ENCODE peak calls at places on chromosomes 16 and 17, in seven cellular contexts. U is GM12878, H is sigmoid colon, W is ovary, L is tibial nerve, T is transverse colon, F is A549. G is an unnamed sample. For H3K9me3, the result is how much of the 10 kb centered on the place peaks cover.

GRCh38 chr16:11251525-11252481 is 4.2 kb downstream of the SOCS1 start:
- DNase-seq in W (no peak), L (no peak), U (no peak), T (peak), H (no peak), F (no peak), G (no peak)

GRCh38 chr17:37176683-37177082 is 199.1 kb upstream of the C17orf78 start:
- DNase-seq in F (no peak), H (no peak), U (no peak), L (no peak), W (no peak), T (no peak), G (no peak)

GRCh38 chr16:70770291-70770967 is 30.5 kb downstream of the VAC14 start:
- DNase-seq in T (no peak), H (no peak), L (no peak), W (no peak), F (no peak), U (no peak), G (no peak)

GRCh38 chr17:76940293-76940692 is 72.1 kb downstream of the MGAT5B start:
- DNase-seq in H (no peak), F (no peak), W (no peak), L (no peak), T (no peak), U (no peak), G (no peak)

GRCh38 chr17:36657763-36658490 is 56.5 kb downstream of the MRM1 start:
- DNase-seq in W (no peak), T (peak), H (no peak), F (no peak), U (no peak), L (no peak), G (no peak)

GRCh38 chr16:725463-726187 is 618 bp downstream of the CCDC78 start:
- DNase-seq in H (no peak), L (no peak), F (no peak), T (no peak), U (no peak), W (no peak), G (no peak)

GRCh38 chr16:51710186-51710585 is 559.1 kb upstream of the SALL1 start:
- DNase-seq in L (no peak), H (no peak), F (no peak), T (no peak), U (no peak), W (no peak), G (no peak)

GRCh38 chr17:48626470-48627241 is 498 bp upstream of the HOXB9 start:
- DNase-seq in U (no peak), H (no peak), T (peak), W (no peak), L (no peak), F (peak), G (no peak)

GRCh38 chr16:10851512-10851911 is 25.5 kb upstream of the CIITA start:
- DNase-seq in L (no peak), H (no peak), T (no peak), F (no peak), W (no peak), U (no peak), G (no peak)

GRCh38 chr17:35241520-35241919 is 1.4 kb upstream of the SLFN5 start:
- DNase-seq in F (no peak), T (no peak), U (no peak), W (peak), L (no peak), H (no peak), G (no peak)

GRCh38 chr17:51397361-51398127 is 137.2 kb downstream of the UTP18 start:
- DNase-seq in T (no peak), H (no peak), U (no peak), W (no peak), F (peak), L (no peak), G (no peak)

GRCh38 chr16:9062301-9062700 is 29.1 kb upstream of the HAPSTR1 start:
- DNase-seq in W (no peak), U (no peak), T (no peak), F (no peak), L (no peak), H (no peak), G (no peak)

GRCh38 chr17:78767806-78768205 is 14.3 kb downstream of the CYTH1 start:
- DNase-seq in L (no peak), T (no peak), U (no peak), W (no peak), H (no peak), F (no peak), G (no peak)

GRCh38 chr17:8163978-8164814 is 1.4 kb upstream of the VAMP2 start:
- DNase-seq in T (peak), U (no peak), W (peak), H (peak), F (peak), L (no peak), G (peak)

GRCh38 chr17:28326114-28326513 is 7.1 kb downstream of the TMEM97 start:
- DNase-seq in F (no peak), U (no peak), H (peak), T (peak), L (no peak), W (no peak), G (no peak)

GRCh38 chr16:30054451-30054850 is 11.1 kb upstream of the ALDOA start:
- DNase-seq in F (no peak), W (no peak), U (no peak), T (no peak), H (no peak), L (no peak), G (no peak)

GRCh38 chr16:31458835-31459721 is at the start of gene ARMC5:
- DNase-seq in T (peak), U (peak), W (peak), F (peak), H (peak), L (peak), G (peak)
- TF ChIP-seq EP300 in T (no peak), U (no peak), W (peak), F (no peak), H (no peak), L (peak), G (no peak)

GRCh38 chr16:59950431-59950830 is 1216.3 kb upstream of the GOT2 start:
- DNase-seq in L (no peak), W (no peak), F (no peak), U (no peak), H (no peak), T (no peak), G (no peak)
- H3K9me3 ChIP-seq in L (under half), W (under half), F (under half), U (under half), H (under half), T (under half), G (under half)

GRCh38 chr17:44108440-44109311 is 14.8 kb downstream of the HDAC5 start:
- DNase-seq in H (peak), U (no peak), L (peak), F (peak), W (peak), T (peak), G (peak)
- TF ChIP-seq EP300 in H (peak), U (no peak), L (no peak), F (peak), W (peak), T (no peak), G (peak)

GRCh38 chr17:73610331-73610911 is 33.8 kb downstream of the SDK2 start:
- DNase-seq in W (no peak), U (no peak), T (no peak), H (no peak), F (no peak), L (no peak), G (no peak)
- H3K9me3 ChIP-seq in W (under half), U (under half), T (under half), H (under half), F (under half), L (under half), G (under half)

GRCh38 chr16:20851601-20852000 is 45.3 kb downstream of the REXO5 start:
- DNase-seq in L (peak), U (no peak), H (peak), W (peak), F (peak), T (peak), G (peak)
- TF ChIP-seq EP300 in L (peak), U (no peak), H (peak), W (peak), F (no peak), T (no peak), G (peak)

GRCh38 chr17:19614900-19615299 is 33.7 kb upstream of the ALDH3A2 start:
- DNase-seq in W (no peak), U (no peak), L (no peak), F (no peak), H (no peak), T (no peak), G (no peak)

GRCh38 chr17:19621697-19622096 is 26.9 kb upstream of the ALDH3A2 start:
- DNase-seq in U (no peak), H (no peak), W (no peak), F (no peak), T (no peak), L (no peak), G (no peak)

GRCh38 chr17:19613979-19614378 is 34.6 kb upstream of the ALDH3A2 start:
- DNase-seq in U (no peak), H (no peak), L (no peak), W (no peak), T (no peak), F (no peak), G (no peak)

GRCh38 chr17:19619705-19620325 is 28.7 kb upstream of the ALDH3A2 start:
- DNase-seq in L (no peak), W (no peak), U (no peak), H (no peak), F (no peak), T (no peak), G (no peak)

GRCh38 chr17:19618015-19618414 is 30.5 kb upstream of the ALDH3A2 start:
- DNase-seq in U (no peak), F (no peak), T (no peak), H (no peak), W (no peak), L (no peak), G (no peak)
- H3K9me3 ChIP-seq in U (under half), F (under half), T (under half), H (under half), W (under half), L (under half), G (under half)

DNA sequence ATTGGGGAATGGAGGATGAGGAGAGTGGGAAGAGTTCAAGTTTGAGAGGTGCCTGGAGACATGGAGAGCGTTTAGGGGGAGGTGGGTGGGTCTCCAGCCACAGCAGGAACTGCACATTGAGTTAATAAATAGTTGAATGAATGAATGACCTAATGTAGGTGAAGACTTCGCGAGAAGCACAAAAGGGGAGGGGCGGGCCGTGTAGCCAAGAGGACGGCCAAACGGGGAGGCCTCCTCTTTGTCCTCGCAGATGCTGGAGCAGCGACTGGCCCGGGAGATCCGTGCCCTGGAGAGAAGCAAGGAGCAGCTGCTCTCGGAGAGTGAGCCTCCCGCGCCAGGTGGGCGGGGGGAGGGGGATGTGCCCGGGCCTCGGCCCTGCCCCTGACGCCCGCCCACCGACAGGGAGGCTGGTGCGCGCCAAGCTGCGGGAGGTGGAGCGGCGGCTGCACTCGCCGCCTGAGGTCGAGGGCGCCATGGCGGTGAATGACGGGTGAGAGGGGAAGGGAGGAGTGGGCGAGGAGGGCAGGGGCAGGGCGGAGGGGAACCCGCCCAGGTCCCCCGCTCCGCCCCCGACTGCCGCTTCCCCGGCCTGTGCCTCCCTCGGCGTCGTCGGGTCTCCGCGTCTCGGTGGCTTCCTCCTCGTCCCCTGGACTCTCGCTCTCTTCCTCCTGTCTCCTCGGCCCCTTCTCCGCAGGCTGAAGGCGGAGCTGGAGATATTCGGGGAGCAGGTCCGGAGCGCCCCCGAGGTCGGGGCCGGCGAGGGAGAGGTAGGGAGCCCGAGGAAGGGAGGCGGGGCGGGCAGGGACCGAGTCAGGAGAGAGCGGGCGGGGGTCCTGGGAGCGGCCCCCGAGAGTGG is 12.9 kb downstream of the SYCE1L start:
- DNase-seq in F (peak), T (peak), U (no peak), H (no peak), W (peak), L (no peak), G (peak)
- TF ChIP-seq EP300 in F (no peak), T (no peak), U (no peak), H (no peak), W (no peak), L (no peak), G (no peak)

GRCh38 chr17:53472586-53472985 is 350.1 kb upstream of the KIF2B start:
- DNase-seq in H (no peak), T (no peak), L (no peak), U (no peak), W (no peak), F (no peak), G (no peak)
- H3K9me3 ChIP-seq in H (under half), T (under half), L (under half), U (under half), W (under half), F (under half), G (under half)